ENCODE peak calls at places on chromosome 4, in four cellular contexts. R, U, Y and M are unnamed samples.

GRCh38 chr4:118076958-118077766 is 42.9 kb downstream of the NDST3 start:
- DNase-seq in Y (peak; percentile 24), U (no peak), R (no peak), M (peak; percentile 53)

GRCh38 chr4:22514431-22514830 is 1.4 kb downstream of the ADGRA3 start:
- DNase-seq in Y (no peak), U (no peak), R (no peak), M (no peak)

GRCh38 chr4:158255727-158256324 is 45.5 kb downstream of the TMEM144 start:
- DNase-seq in U (peak; percentile 15), R (no peak), Y (peak; percentile 34), M (peak; percentile 35)

GRCh38 chr4:108141213-108142045 is 27.3 kb downstream of the LEF1 start:
- DNase-seq in R (no peak), Y (no peak), U (no peak), M (no peak)

GRCh38 chr4:99458911-99459447 is 23.8 kb upstream of the ADH7 start:
- DNase-seq in Y (no peak), R (no peak), U (no peak), M (no peak)

GRCh38 chr4:138452823-138453222 is 210.7 kb upstream of the SLC7A11 start:
- DNase-seq in Y (no peak), R (no peak), U (no peak), M (peak; percentile 58)

GRCh38 chr4:70903282-70903603 is 1.1 kb downstream of the MOB1B start:
- DNase-seq in U (peak; percentile 89), R (no peak), Y (peak; percentile 59), M (no peak)

GRCh38 chr4:158042591-158043030 is 130.2 kb downstream of the GASK1B start:
- DNase-seq in R (no peak), U (no peak), Y (no peak), M (no peak)

GRCh38 chr4:90950385-90950841 is 823.2 kb downstream of the CCSER1 start:
- DNase-seq in Y (peak; percentile 43), R (no peak), U (no peak), M (no peak)

GRCh38 chr4:135120190-135120589 is 918.6 kb upstream of the PABPC4L start:
- DNase-seq in R (no peak), Y (no peak), U (no peak), M (no peak)

GRCh38 chr4:118032691-118033090 is 1.6 kb upstream of the NDST3 start:
- DNase-seq in U (no peak), Y (peak; percentile 11), R (no peak), M (no peak)

GRCh38 chr4:147056951-147057630 is 111.4 kb upstream of the TTC29 start:
- DNase-seq in U (no peak), Y (no peak), R (no peak), M (no peak)

GRCh38 chr4:3336389-3337356 is 43.9 kb downstream of the RGS12 start:
- DNase-seq in Y (no peak), U (no peak), R (no peak), M (no peak)

DNA sequence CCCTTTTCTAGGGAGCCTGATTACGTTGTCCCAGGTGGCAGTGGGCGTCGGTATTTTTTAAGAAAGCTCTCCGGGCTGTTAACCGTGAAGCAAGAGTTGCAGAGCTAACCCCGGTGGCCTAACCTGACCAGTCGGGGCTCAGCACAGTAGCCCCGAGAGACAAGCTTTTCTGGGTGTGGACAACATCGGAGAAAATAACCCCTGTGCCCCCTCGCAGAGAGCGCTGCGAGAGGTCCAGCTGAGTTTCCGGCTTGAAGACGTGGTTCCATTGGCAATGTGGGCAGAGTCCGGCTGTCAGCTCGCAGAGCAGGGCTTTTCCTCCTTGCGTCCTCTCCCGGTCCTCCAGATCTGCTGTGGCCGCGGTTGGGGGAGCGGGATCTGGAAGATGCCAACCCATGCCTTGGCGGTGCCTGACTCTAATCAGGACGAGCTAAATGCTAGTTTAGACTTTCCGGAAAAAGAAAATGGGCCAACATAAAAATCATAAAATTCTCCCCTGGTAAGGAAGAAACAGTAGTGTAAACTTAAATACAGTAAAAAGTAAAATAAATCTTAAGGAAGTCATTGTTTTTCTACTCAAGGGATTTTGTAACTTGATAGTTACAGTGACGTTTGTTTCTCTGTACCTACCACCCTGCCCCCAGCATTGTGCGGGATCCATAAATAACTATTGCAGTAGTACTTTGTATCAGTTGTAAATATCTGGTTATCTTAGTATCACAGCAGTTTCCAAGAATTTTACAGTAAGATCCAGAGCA is 603 bp upstream of the PLA2G12A start:
- DNase-seq in U (peak; percentile 53), R (peak; percentile 13), Y (peak; percentile 59), M (peak; percentile 26)
- TF ChIP-seq REST in U (no peak), R (no peak), Y (no peak), M (no peak)

GRCh38 chr4:112073201-112073600 is 72.1 kb upstream of the FAM241A start:
- DNase-seq in Y (no peak), R (no peak), U (no peak), M (no peak)

GRCh38 chr4:112063260-112063659 is 82.0 kb upstream of the FAM241A start:
- DNase-seq in R (no peak), U (no peak), Y (no peak), M (no peak)

GRCh38 chr4:112069110-112069509 is 76.1 kb upstream of the FAM241A start:
- DNase-seq in U (no peak), Y (no peak), R (no peak), M (no peak)
- TF ChIP-seq GABPA in U (no peak), Y (no peak), R (no peak), M (no peak)

GRCh38 chr4:38768968-38769394 is 13.8 kb downstream of the TLR10 start:
- DNase-seq in U (no peak), Y (no peak), R (no peak), M (no peak)
- TF ChIP-seq REST in U (no peak), Y (no peak), R (no peak), M (no peak)

DNA sequence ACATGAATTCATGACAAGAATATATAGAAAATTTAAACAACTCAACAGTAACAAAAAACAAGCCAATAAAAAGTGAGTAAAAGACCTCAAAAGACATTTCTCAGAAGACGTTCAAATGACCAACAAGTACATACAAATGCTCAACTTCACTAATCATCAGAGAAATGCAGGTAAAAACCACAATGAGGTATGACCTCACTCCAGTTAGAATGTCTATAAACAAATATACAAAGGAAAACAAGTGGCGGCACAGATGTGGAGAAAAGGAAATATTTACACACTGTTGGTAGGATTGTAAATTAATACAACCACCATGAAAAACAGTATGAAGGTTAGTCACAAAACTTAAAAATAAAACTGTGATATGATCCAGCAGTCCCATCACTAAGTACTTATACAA is 1033.1 kb downstream of the RAPGEF2 start:
- DNase-seq in Y (no peak), U (no peak), R (no peak), M (no peak)
- TF ChIP-seq GABPA in Y (no peak), U (no peak), R (no peak), M (no peak)

GRCh38 chr4:6773616-6774540 is 8.6 kb upstream of the KIAA0232 start:
- DNase-seq in U (no peak), R (no peak), Y (no peak), M (no peak)
- TF ChIP-seq REST in U (no peak), R (no peak), Y (no peak), M (no peak)

GRCh38 chr4:82216231-82216630 is 157.6 kb downstream of the HNRNPD start:
- DNase-seq in U (no peak), R (no peak), Y (no peak), M (no peak)

GRCh38 chr4:82219346-82219745 is 154.4 kb downstream of the HNRNPD start:
- DNase-seq in Y (no peak), U (no peak), R (no peak), M (no peak)

GRCh38 chr4:82215800-82216199 is 158.0 kb downstream of the HNRNPD start:
- DNase-seq in U (no peak), R (no peak), Y (no peak), M (no peak)

GRCh38 chr4:82213485-82214162 is 160.2 kb downstream of the HNRNPD start:
- DNase-seq in R (no peak), U (no peak), Y (no peak), M (no peak)

DNA sequence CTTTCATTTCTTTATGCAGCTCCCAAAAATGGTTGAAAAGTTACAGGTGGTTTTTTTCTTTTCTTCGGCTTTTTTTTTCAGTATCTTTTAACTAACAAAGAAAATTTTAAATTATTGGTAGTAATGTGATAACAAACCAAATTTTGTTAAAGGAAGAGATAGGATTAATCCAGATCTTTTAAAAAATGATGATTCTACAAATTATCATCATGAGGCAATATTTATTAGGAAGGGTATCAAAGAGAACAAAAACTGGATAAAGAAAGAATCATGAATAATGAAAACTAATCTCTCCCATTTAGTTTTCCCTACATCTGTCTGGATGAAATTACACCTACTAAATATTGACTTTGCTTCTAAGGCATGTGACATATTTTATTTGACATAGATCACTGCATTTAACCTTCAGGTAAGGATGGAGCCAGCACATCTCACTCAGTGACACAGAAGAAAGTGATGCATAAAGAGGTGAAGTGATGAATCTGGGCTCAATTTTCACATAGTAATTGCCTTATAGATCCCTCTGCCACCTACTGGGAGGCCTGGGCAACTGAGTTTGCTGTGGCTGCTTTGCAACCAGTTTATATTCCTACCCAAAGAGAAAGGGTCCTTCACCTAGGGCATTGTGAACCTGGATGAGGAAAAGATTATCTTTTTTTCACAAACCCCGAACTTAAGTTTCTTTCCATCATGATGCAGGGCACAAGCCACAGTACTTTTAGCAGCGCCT is 155.6 kb downstream of the HNRNPD start:
- DNase-seq in U (no peak), R (no peak), Y (no peak), M (no peak)
- TF ChIP-seq GABPA in U (no peak), R (no peak), Y (no peak), M (no peak)

DNA sequence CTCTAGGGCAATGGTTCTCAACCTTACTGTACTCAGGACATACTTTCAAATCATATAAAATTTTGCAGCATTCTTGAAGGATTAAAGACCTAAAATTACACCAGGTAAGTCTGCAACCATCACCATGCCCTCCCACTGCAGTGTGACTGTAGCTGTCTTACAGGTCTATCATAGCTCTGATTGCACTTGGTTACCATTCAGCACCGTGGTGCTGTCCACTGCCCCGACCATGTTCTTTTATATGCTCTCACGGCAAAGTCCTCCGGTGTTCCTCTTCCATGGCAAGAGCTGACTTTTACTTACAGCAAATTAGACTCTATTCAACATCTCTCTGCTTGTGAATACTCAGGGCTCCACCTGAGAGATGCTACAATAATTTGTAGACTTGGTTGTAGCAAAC is 11.5 kb downstream of the CRMP1 start:
- DNase-seq in R (no peak), Y (no peak), U (no peak), M (no peak)
- TF ChIP-seq REST in R (peak; percentile 68), Y (peak; percentile 77), U (peak; percentile 80), M (peak; percentile 86)

DNA sequence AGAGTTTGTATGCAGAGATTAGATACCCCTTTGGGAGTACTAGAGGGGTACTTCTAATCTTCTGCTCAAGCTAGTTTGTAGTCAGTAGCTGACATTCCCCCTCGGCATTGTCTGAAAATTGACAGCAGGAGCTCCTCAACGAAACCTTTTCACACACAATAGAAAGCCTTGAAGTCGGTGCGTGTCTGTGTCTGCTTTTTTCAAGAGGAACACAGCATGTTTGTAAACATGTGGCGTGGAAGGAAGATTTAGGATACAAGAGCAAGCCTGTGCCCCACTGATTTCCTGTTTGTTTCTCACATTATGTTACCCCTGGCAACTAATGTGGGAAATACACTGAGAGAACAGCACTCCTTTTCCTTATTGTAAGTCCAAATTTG is 252.6 kb downstream of the ANKRD50 start:
- DNase-seq in U (no peak), R (no peak), Y (no peak), M (no peak)
- TF ChIP-seq GABPA in U (no peak), R (no peak), Y (no peak), M (no peak)